ENCODE peak calls at places on chromosomes 3 and 15, in seven cellular contexts. R is IMR-90; Y is ovary; G is fibroblast of lung; L is upper lobe of left lung; Q is sigmoid colon; Z is CD8-positive, alpha-beta T cell. F is an unnamed sample.
A peak's percentile ranks its signal among the peaks of the same experiment; 100 is the strongest.

GRCh38 chr3:65828706-65829105 is 210.0 kb downstream of the MAGI1 start:
- DNase-seq in R (peak; percentile 31), Y (no peak), G (no peak), L (no peak), Q (no peak), Z (no peak), F (no peak)

GRCh38 chr15:68057758-68058157 is 3.6 kb downstream of the PIAS1 start:
- DNase-seq in R (no peak), Y (no peak), G (no peak), L (no peak), Q (no peak), Z (no peak), F (no peak)

GRCh38 chr3:170144437-170144843 is 37.1 kb downstream of the PHC3 start:
- DNase-seq in R (no peak), Y (no peak), G (no peak), L (no peak), Q (no peak), Z (no peak), F (no peak)

GRCh38 chr15:89740137-89740536 is 10.9 kb downstream of the MESP1 start:
- DNase-seq in R (peak; percentile 71), Y (no peak), G (peak; percentile 76), L (no peak), Q (peak; percentile 74), Z (peak; percentile 47), F (no peak)

GRCh38 chr15:88785217-88785616 is 18.0 kb upstream of the ACAN start:
- DNase-seq in R (no peak), Y (no peak), G (no peak), L (no peak), Q (no peak), Z (no peak), F (no peak)

GRCh38 chr3:125062904-125063618 is 7.3 kb upstream of the HEG1 start:
- DNase-seq in R (peak; percentile 97), Y (no peak), G (peak; percentile 90), L (no peak), Q (no peak), Z (no peak), F (peak; percentile 74)

GRCh38 chr3:157109267-157110141 is 50.4 kb downstream of the CCNL1 start:
- DNase-seq in R (no peak), Y (no peak), G (no peak), L (no peak), Q (no peak), Z (no peak), F (no peak)

GRCh38 chr3:36969085-36969484 is 23.8 kb downstream of the EPM2AIP1 start:
- DNase-seq in R (no peak), Y (no peak), G (no peak), L (no peak), Q (no peak), Z (no peak), F (no peak)

GRCh38 chr3:174821477-174821876 is 37.7 kb upstream of the NAALADL2 start:
- DNase-seq in R (peak; percentile 59), Y (no peak), G (peak; percentile 31), L (no peak), Q (no peak), Z (no peak), F (no peak)

GRCh38 chr3:81315051-81315450 is 446.4 kb downstream of the GBE1 start:
- DNase-seq in R (no peak), Y (no peak), G (no peak), L (no peak), Q (no peak), Z (no peak), F (no peak)

GRCh38 chr3:48414376-48415250 is 15.3 kb downstream of the PLXNB1 start:
- DNase-seq in R (no peak), Y (peak; percentile 26), G (no peak), L (no peak), Q (peak; percentile 81), Z (no peak), F (peak; percentile 45)

GRCh38 chr3:48416091-48416505 is 13.8 kb downstream of the PLXNB1 start:
- DNase-seq in R (no peak), Y (peak; percentile 15), G (no peak), L (no peak), Q (no peak), Z (no peak), F (no peak)

GRCh38 chr3:48416546-48416945 is 13.3 kb downstream of the PLXNB1 start:
- DNase-seq in R (no peak), Y (no peak), G (no peak), L (no peak), Q (no peak), Z (no peak), F (no peak)

GRCh38 chr3:48413611-48414010 is 16.3 kb downstream of the PLXNB1 start:
- DNase-seq in R (no peak), Y (peak; percentile 13), G (no peak), L (peak; percentile 62), Q (peak; percentile 46), Z (no peak), F (peak; percentile 56)

GRCh38 chr3:48415251-48415953 is 14.5 kb downstream of the PLXNB1 start:
- DNase-seq in R (no peak), Y (peak; percentile 12), G (no peak), L (no peak), Q (peak; percentile 54), Z (no peak), F (no peak)
- H3K36me3 ChIP-seq in R (peaks cover 66% of the 10 kb centered on the region), Y (no peaks in the 10 kb centered on the region), G (peaks cover 18% of the 10 kb centered on the region), L (peaks cover 90% of the 10 kb centered on the region), Q (peaks cover 75% of the 10 kb centered on the region), Z (no peaks in the 10 kb centered on the region), F (peaks cover 55% of the 10 kb centered on the region)

GRCh38 chr15:81877533-81878227 is 168.1 kb downstream of the MEX3B start:
- DNase-seq in R (no peak), Y (no peak), G (no peak), L (no peak), Q (no peak), Z (no peak), F (no peak)
- TF ChIP-seq CTCF in R (no peak), Y (no peak), G (no peak), L (no peak), Q (no peak), Z (no peak), F (no peak)

DNA sequence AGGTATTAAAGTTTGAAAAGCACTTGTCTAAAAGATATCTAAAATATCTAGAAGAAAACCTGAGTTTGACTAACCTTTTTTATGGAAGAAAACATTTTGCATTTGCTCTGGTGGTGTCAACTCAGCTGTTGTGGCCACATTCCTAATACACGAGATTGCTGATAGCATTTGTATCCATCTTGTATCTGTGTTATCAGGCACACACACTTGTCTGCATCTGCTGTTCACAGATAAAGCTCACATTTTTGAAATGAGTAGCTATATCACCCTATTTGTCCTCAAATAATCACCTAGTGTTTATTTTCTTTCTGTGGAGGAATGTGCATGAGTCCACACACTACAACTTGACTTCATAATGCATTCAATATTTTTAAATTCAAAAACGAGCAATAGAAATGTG is 632.3 kb upstream of the NR2F2 start:
- DNase-seq in R (peak; percentile 35), Y (no peak), G (no peak), L (no peak), Q (no peak), Z (no peak), F (no peak)
- H3K9me3 ChIP-seq in R (peaks cover 32% of the 10 kb centered on the region), Y (no peaks in the 10 kb centered on the region), G (no peaks in the 10 kb centered on the region), L (peaks cover 27% of the 10 kb centered on the region), Q (peaks cover 12% of the 10 kb centered on the region), Z (no peaks in the 10 kb centered on the region), F (peaks cover 26% of the 10 kb centered on the region)

GRCh38 chr3:31624054-31624709 is 91.5 kb downstream of the STT3B start:
- DNase-seq in R (no peak), Y (no peak), G (no peak), L (no peak), Q (no peak), Z (no peak), F (no peak)
- H3K36me3 ChIP-seq in R (peaks cover 9% of the 10 kb centered on the region), Y (no peaks in the 10 kb centered on the region), G (peaks cover 3% of the 10 kb centered on the region), L (peaks cover 39% of the 10 kb centered on the region), Q (peaks cover 15% of the 10 kb centered on the region), Z (peaks cover 19% of the 10 kb centered on the region), F (peaks cover 66% of the 10 kb centered on the region)

GRCh38 chr15:74633781-74634180 is 18.1 kb downstream of the CLK3 start:
- DNase-seq in R (no peak), Y (no peak), G (no peak), L (no peak), Q (no peak), Z (no peak), F (no peak)
- TF ChIP-seq CTCF in R (no peak), Y (no peak), G (no peak), L (no peak), Q (no peak), Z (no peak), F (no peak)

GRCh38 chr15:49538520-49538919 is 82.1 kb downstream of the FAM227B start:
- DNase-seq in R (no peak), Y (no peak), G (no peak), L (no peak), Q (no peak), Z (no peak), F (no peak)
- H3K9me3 ChIP-seq in R (peaks cover 7% of the 10 kb centered on the region), Y (no peaks in the 10 kb centered on the region), G (no peaks in the 10 kb centered on the region), L (peaks cover 8% of the 10 kb centered on the region), Q (peaks cover 14% of the 10 kb centered on the region), Z (peaks cover 15% of the 10 kb centered on the region), F (peaks cover 5% of the 10 kb centered on the region)

DNA sequence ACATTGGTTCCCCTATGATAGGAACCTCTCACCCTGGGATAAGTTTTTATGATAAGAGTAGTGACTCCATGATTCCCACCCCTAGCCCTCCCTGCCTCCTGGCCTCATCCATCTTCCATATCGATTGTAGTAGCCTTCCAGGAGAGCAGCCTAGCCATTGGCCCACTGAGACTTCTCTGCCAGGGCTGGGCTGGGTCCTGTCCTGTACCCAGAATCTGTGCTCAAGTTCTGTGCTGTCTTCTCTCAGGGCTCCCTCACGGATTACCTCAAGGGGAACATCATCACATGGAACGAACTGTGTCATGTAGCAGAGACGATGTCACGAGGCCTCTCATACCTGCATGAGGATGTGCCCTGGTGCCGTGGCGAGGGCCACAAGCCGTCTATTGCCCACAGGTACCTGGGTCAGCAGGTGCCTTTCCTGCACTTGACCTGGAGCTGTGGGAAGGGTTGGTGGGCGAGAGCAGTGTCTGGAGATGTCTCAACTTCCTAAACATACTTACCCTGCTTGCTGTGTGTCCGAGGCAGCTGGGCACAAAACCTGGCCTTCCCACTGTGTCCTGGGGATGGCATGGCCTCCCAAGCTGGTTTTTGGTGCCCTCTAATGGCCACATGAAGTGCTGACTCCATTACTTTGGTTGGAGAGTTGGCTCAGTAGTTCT is 16.6 kb upstream of the EXOG start:
- DNase-seq in R (peak; percentile 62), Y (peak; percentile 64), G (peak; percentile 74), L (peak; percentile 56), Q (peak; percentile 83), Z (peak; percentile 45), F (no peak)
- H3K36me3 ChIP-seq in R (peaks cover 22% of the 10 kb centered on the region), Y (no peaks in the 10 kb centered on the region), G (peaks cover 2% of the 10 kb centered on the region), L (peaks cover 46% of the 10 kb centered on the region), Q (peaks cover 26% of the 10 kb centered on the region), Z (peaks cover 3% of the 10 kb centered on the region), F (peaks cover 56% of the 10 kb centered on the region)